ENCODE peak calls at places on chromosome 5, in nine cellular contexts. Y is GOT3, D is HS-27A, T is SJSA1, Z is fibroblast of lung, E is stromal cell of bone marrow, F is GM23248, U is mucosa of gallbladder, X is HFF-Myc. A is an unnamed sample.
A peak's percentile ranks its signal among the peaks of the same experiment; 100 is the strongest.

GRCh38 chr5:42756630-42757601 is at the start of gene CCDC152:
- DNase-seq in Y (no peak), D (no peak), T (no peak), Z (peak; percentile 51), E (peak; percentile 7), F (peak; percentile 52), U (no peak), X (peak; percentile 19), A (peak; percentile 32)

GRCh38 chr5:58255970-58256369 is 203.9 kb downstream of the PLK2 start:
- DNase-seq in Y (no peak), D (no peak), T (no peak), Z (peak; percentile 24), E (no peak), F (peak; percentile 23), U (no peak), X (no peak), A (no peak)

GRCh38 chr5:172276214-172276613 is 7.3 kb downstream of the UBTD2 start:
- DNase-seq in Y (no peak), D (no peak), T (peak; percentile 78), Z (no peak), E (no peak), F (peak; percentile 33), U (no peak), X (no peak), A (no peak)

GRCh38 chr5:172972557-172972956 is 11.0 kb upstream of the ATP6V0E1 start:
- DNase-seq in Y (no peak), D (no peak), T (no peak), Z (no peak), E (no peak), F (no peak), U (no peak), X (no peak), A (no peak)

GRCh38 chr5:53027913-53028312 is 38.8 kb downstream of the ITGA2 start:
- DNase-seq in Y (no peak), D (no peak), T (peak; percentile 70), Z (peak; percentile 84), E (peak; percentile 66), F (peak; percentile 85), U (peak; percentile 19), X (no peak), A (no peak)

GRCh38 chr5:179839328-179840256 is 18.9 kb downstream of the SQSTM1 start:
- DNase-seq in Y (no peak), D (no peak), T (no peak), Z (no peak), E (no peak), F (no peak), U (no peak), X (no peak), A (no peak)

GRCh38 chr5:53481354-53481886 is 991 bp downstream of the FST start:
- DNase-seq in Y (no peak), D (no peak), T (peak; percentile 34), Z (no peak), E (peak; percentile 25), F (peak; percentile 53), U (no peak), X (no peak), A (no peak)

GRCh38 chr5:170638454-170639220 is 134.8 kb downstream of the KCNIP1 start:
- DNase-seq in Y (peak; percentile 24), D (no peak), T (peak; percentile 68), Z (peak; percentile 25), E (peak; percentile 9), F (peak; percentile 54), U (peak; percentile 64), X (no peak), A (peak; percentile 41)

GRCh38 chr5:56075361-56075760 is 80.6 kb upstream of the IL6ST start:
- DNase-seq in Y (no peak), D (no peak), T (no peak), Z (peak; percentile 45), E (peak; percentile 81), F (peak; percentile 37), U (peak; percentile 33), X (peak; percentile 85), A (no peak)

GRCh38 chr5:141609044-141609443 is 9.8 kb downstream of the DIAPH1 start:
- DNase-seq in Y (no peak), D (no peak), T (no peak), Z (no peak), E (no peak), F (no peak), U (no peak), X (no peak), A (no peak)

GRCh38 chr5:72121753-72122445 is 14.6 kb downstream of the MAP1B start:
- DNase-seq in Y (no peak), D (no peak), T (no peak), Z (peak; percentile 56), E (no peak), F (no peak), U (no peak), X (no peak), A (no peak)

GRCh38 chr5:95369796-95370195 is 21.4 kb upstream of the FAM81B start:
- DNase-seq in Y (no peak), D (no peak), T (no peak), Z (no peak), E (no peak), F (no peak), U (no peak), X (no peak), A (no peak)

GRCh38 chr5:150085950-150086715 is at the start of gene CSF1R:
- DNase-seq in Y (no peak), D (no peak), T (no peak), Z (no peak), E (no peak), F (no peak), U (no peak), X (no peak), A (no peak)

GRCh38 chr5:31664566-31664965 is 25.6 kb downstream of the PDZD2 start:
- DNase-seq in Y (no peak), D (no peak), T (no peak), Z (peak; percentile 67), E (peak; percentile 20), F (no peak), U (no peak), X (peak; percentile 12), A (no peak)

GRCh38 chr5:64417390-64417789 is 88.4 kb upstream of the RGS7BP start:
- DNase-seq in Y (no peak), D (no peak), T (no peak), Z (no peak), E (no peak), F (no peak), U (no peak), X (no peak), A (no peak)

GRCh38 chr5:123754167-123754840 is 242.3 kb downstream of the CSNK1G3 start:
- DNase-seq in Y (no peak), D (no peak), T (peak; percentile 67), Z (peak; percentile 64), E (peak; percentile 38), F (peak; percentile 64), U (no peak), X (no peak), A (no peak)

GRCh38 chr5:87020099-87020934 is 247.4 kb upstream of the RASA1 start:
- DNase-seq in Y (no peak), D (no peak), T (no peak), Z (peak; percentile 9), E (no peak), F (peak; percentile 26), U (peak; percentile 37), X (no peak), A (peak; percentile 26)

GRCh38 chr5:51162245-51162644 is 221.0 kb upstream of the ISL1 start:
- DNase-seq in Y (no peak), D (no peak), T (no peak), Z (no peak), E (no peak), F (no peak), U (no peak), X (no peak), A (no peak)

GRCh38 chr5:135641329-135642178 is 62.8 kb upstream of the CXCL14 start:
- DNase-seq in Y (no peak), D (no peak), T (no peak), Z (no peak), E (no peak), F (no peak), U (no peak), X (no peak), A (no peak)

GRCh38 chr5:147305147-147305546 is 70.3 kb downstream of the STK32A start:
- DNase-seq in Y (no peak), D (no peak), T (no peak), Z (no peak), E (no peak), F (no peak), U (no peak), X (no peak), A (no peak)

GRCh38 chr5:142242272-142242671 is 82.5 kb downstream of the SPRY4 start:
- DNase-seq in Y (no peak), D (no peak), T (no peak), Z (no peak), E (no peak), F (no peak), U (no peak), X (no peak), A (no peak)

GRCh38 chr5:128038641-128039040 is 44.9 kb upstream of the SLC12A2 start:
- DNase-seq in Y (no peak), D (peak; percentile 36), T (peak; percentile 51), Z (peak; percentile 87), E (no peak), F (peak; percentile 41), U (no peak), X (no peak), A (no peak)

GRCh38 chr5:93665649-93666048 is 75.8 kb downstream of the POU5F2 start:
- DNase-seq in Y (no peak), D (no peak), T (no peak), Z (no peak), E (no peak), F (no peak), U (no peak), X (no peak), A (no peak)

GRCh38 chr5:1268666-1269065 is 26.2 kb downstream of the TERT start:
- DNase-seq in Y (no peak), D (no peak), T (no peak), Z (no peak), E (no peak), F (no peak), U (no peak), X (no peak), A (peak; percentile 17)

GRCh38 chr5:150801117-150801927 is 22.8 kb downstream of the SMIM3 start:
- DNase-seq in Y (no peak), D (no peak), T (peak; percentile 90), Z (peak; percentile 53), E (no peak), F (peak; percentile 85), U (peak; percentile 34), X (no peak), A (no peak)

GRCh38 chr5:139473105-139473504 is 2.3 kb downstream of the SMIM33 start:
- DNase-seq in Y (no peak), D (no peak), T (no peak), Z (no peak), E (no peak), F (no peak), U (no peak), X (no peak), A (no peak)

GRCh38 chr5:132506094-132506692 is 15.6 kb upstream of the IRF1 start:
- DNase-seq in Y (no peak), D (no peak), T (peak; percentile 95), Z (peak; percentile 96), E (peak; percentile 83), F (peak; percentile 95), U (peak; percentile 52), X (peak; percentile 85), A (no peak)

GRCh38 chr5:89584339-89584956 is 701.5 kb upstream of the MEF2C start:
- DNase-seq in Y (no peak), D (no peak), T (peak; percentile 53), Z (peak; percentile 88), E (peak; percentile 46), F (peak; percentile 83), U (no peak), X (peak; percentile 51), A (no peak)

GRCh38 chr5:10201223-10201868 is 48.3 kb downstream of the ATPSCKMT start:
- DNase-seq in Y (no peak), D (no peak), T (no peak), Z (no peak), E (no peak), F (no peak), U (no peak), X (peak; percentile 11), A (no peak)

GRCh38 chr5:88886756-88887741 is 4.1 kb upstream of the MEF2C start:
- DNase-seq in Y (no peak), D (no peak), T (no peak), Z (peak; percentile 15), E (no peak), F (peak; percentile 15), U (no peak), X (no peak), A (no peak)

GRCh38 chr5:141628175-141628788 is 8.4 kb downstream of the HDAC3 start:
- DNase-seq in Y (no peak), D (no peak), T (no peak), Z (no peak), E (no peak), F (no peak), U (no peak), X (no peak), A (no peak)